ENCODE peak calls at places on chromosomes 13 and 19, in five cellular contexts. One of them, this sample, is unnamed.

GRCh38 chr19:29326849-29327840 is 114.2 kb upstream of the UQCRFS1 start:
- DNase-seq in psoas muscle: no peak
- DNase-seq in SK-N-SH: no peak
- DNase-seq in CD8-positive, alpha-beta memory T cell: no peak
- DNase-seq in IMR-90: no peak
- DNase-seq in this sample: no peak

GRCh38 chr13:26971990-26972888 is 199.4 kb downstream of the USP12 start:
- DNase-seq in CD8-positive, alpha-beta memory T cell: no peak
- DNase-seq in psoas muscle: no peak
- DNase-seq in IMR-90: peak
- DNase-seq in SK-N-SH: no peak
- DNase-seq in this sample: no peak

GRCh38 chr19:57452307-57452706 is 4.6 kb downstream of the VN1R1 start:
- DNase-seq in SK-N-SH: no peak
- DNase-seq in CD8-positive, alpha-beta memory T cell: no peak
- DNase-seq in psoas muscle: no peak
- DNase-seq in IMR-90: no peak
- DNase-seq in this sample: no peak

GRCh38 chr19:47190167-47190727 is 40.8 kb downstream of the BBC3 start:
- DNase-seq in IMR-90: peak
- DNase-seq in SK-N-SH: peak
- DNase-seq in psoas muscle: peak
- DNase-seq in CD8-positive, alpha-beta memory T cell: no peak
- DNase-seq in this sample: peak

GRCh38 chr19:12139885-12140544 is at the start of gene ZNF20:
- DNase-seq in psoas muscle: peak
- DNase-seq in CD8-positive, alpha-beta memory T cell: peak
- DNase-seq in IMR-90: peak
- DNase-seq in SK-N-SH: peak
- DNase-seq in this sample: peak

GRCh38 chr19:48994035-48994386 is 324 bp downstream of the RUVBL2 start:
- DNase-seq in CD8-positive, alpha-beta memory T cell: no peak
- DNase-seq in SK-N-SH: no peak
- DNase-seq in IMR-90: no peak
- DNase-seq in psoas muscle: no peak
- DNase-seq in this sample: no peak

GRCh38 chr13:99086869-99087129 is 108.9 kb upstream of the DOCK9 start:
- DNase-seq in SK-N-SH: no peak
- DNase-seq in IMR-90: no peak
- DNase-seq in CD8-positive, alpha-beta memory T cell: peak
- DNase-seq in psoas muscle: no peak
- DNase-seq in this sample: no peak

GRCh38 chr19:30229524-30230174 is 142.5 kb upstream of the ZNF536 start:
- DNase-seq in CD8-positive, alpha-beta memory T cell: no peak
- DNase-seq in SK-N-SH: peak
- DNase-seq in IMR-90: peak
- DNase-seq in psoas muscle: no peak
- DNase-seq in this sample: no peak

GRCh38 chr13:59413121-59413520 is 750.6 kb downstream of the DIAPH3 start:
- DNase-seq in IMR-90: no peak
- DNase-seq in CD8-positive, alpha-beta memory T cell: no peak
- DNase-seq in psoas muscle: no peak
- DNase-seq in SK-N-SH: no peak
- DNase-seq in this sample: no peak

GRCh38 chr13:98471895-98472294 is 105.0 kb downstream of the STK24 start:
- DNase-seq in CD8-positive, alpha-beta memory T cell: no peak
- DNase-seq in IMR-90: no peak
- DNase-seq in psoas muscle: no peak
- DNase-seq in SK-N-SH: no peak
- DNase-seq in this sample: no peak

GRCh38 chr13:42486711-42487198 is 87.2 kb upstream of the TNFSF11 start:
- DNase-seq in psoas muscle: no peak
- DNase-seq in SK-N-SH: no peak
- DNase-seq in IMR-90: peak
- DNase-seq in CD8-positive, alpha-beta memory T cell: no peak
- DNase-seq in this sample: no peak

GRCh38 chr13:26618726-26619125 is 61.2 kb downstream of the WASF3 start:
- DNase-seq in SK-N-SH: no peak
- DNase-seq in psoas muscle: no peak
- DNase-seq in CD8-positive, alpha-beta memory T cell: no peak
- DNase-seq in IMR-90: no peak
- DNase-seq in this sample: no peak

GRCh38 chr19:57583521-57584416 is at the start of gene ZIK1:
- DNase-seq in psoas muscle: peak
- DNase-seq in IMR-90: peak
- DNase-seq in CD8-positive, alpha-beta memory T cell: peak
- DNase-seq in SK-N-SH: peak
- DNase-seq in this sample: peak

GRCh38 chr19:3687774-3688706 is 12.2 kb downstream of the PIP5K1C start:
- DNase-seq in CD8-positive, alpha-beta memory T cell: peak
- DNase-seq in SK-N-SH: no peak
- DNase-seq in IMR-90: no peak
- DNase-seq in psoas muscle: no peak
- DNase-seq in this sample: no peak

GRCh38 chr13:46296920-46297319 is 85.2 kb downstream of the LRRC63 start:
- DNase-seq in SK-N-SH: no peak
- DNase-seq in CD8-positive, alpha-beta memory T cell: no peak
- DNase-seq in IMR-90: peak
- DNase-seq in psoas muscle: no peak
- DNase-seq in this sample: no peak

GRCh38 chr19:46049597-46049996 is 8.8 kb upstream of the IGFL4 start:
- DNase-seq in psoas muscle: no peak
- DNase-seq in IMR-90: no peak
- DNase-seq in SK-N-SH: no peak
- DNase-seq in CD8-positive, alpha-beta memory T cell: no peak
- DNase-seq in this sample: no peak

GRCh38 chr19:18286973-18287635 is 5.7 kb upstream of the JUND start:
- DNase-seq in IMR-90: no peak
- DNase-seq in psoas muscle: no peak
- DNase-seq in SK-N-SH: no peak
- DNase-seq in CD8-positive, alpha-beta memory T cell: no peak
- DNase-seq in this sample: no peak

GRCh38 chr13:48826039-48826438 is 149.7 kb upstream of the FNDC3A start:
- DNase-seq in CD8-positive, alpha-beta memory T cell: no peak
- DNase-seq in SK-N-SH: no peak
- DNase-seq in psoas muscle: no peak
- DNase-seq in IMR-90: no peak
- DNase-seq in this sample: no peak

GRCh38 chr13:20127263-20127562 is 33.6 kb downstream of the GJA3 start:
- DNase-seq in CD8-positive, alpha-beta memory T cell: no peak
- DNase-seq in SK-N-SH: no peak
- DNase-seq in IMR-90: no peak
- DNase-seq in psoas muscle: no peak
- DNase-seq in this sample: no peak

GRCh38 chr13:35164324-35164932 is 222.4 kb downstream of the NBEA start:
- DNase-seq in psoas muscle: no peak
- DNase-seq in CD8-positive, alpha-beta memory T cell: no peak
- DNase-seq in IMR-90: peak
- DNase-seq in SK-N-SH: peak
- DNase-seq in this sample: no peak

GRCh38 chr13:45501175-45501526 is 36.4 kb downstream of the COG3 start:
- DNase-seq in SK-N-SH: no peak
- DNase-seq in IMR-90: no peak
- DNase-seq in psoas muscle: no peak
- DNase-seq in CD8-positive, alpha-beta memory T cell: no peak
- DNase-seq in this sample: no peak

GRCh38 chr19:22616659-22617058 is 17.5 kb upstream of the ZNF492 start:
- DNase-seq in psoas muscle: no peak
- DNase-seq in IMR-90: no peak
- DNase-seq in CD8-positive, alpha-beta memory T cell: no peak
- DNase-seq in SK-N-SH: no peak
- DNase-seq in this sample: no peak

GRCh38 chr19:55441692-55442321 is 1.3 kb downstream of the SHISA7 start:
- DNase-seq in psoas muscle: no peak
- DNase-seq in SK-N-SH: no peak
- DNase-seq in CD8-positive, alpha-beta memory T cell: no peak
- DNase-seq in IMR-90: no peak
- DNase-seq in this sample: no peak

GRCh38 chr13:112891477-112892401 is 77.3 kb upstream of the MCF2L start:
- DNase-seq in CD8-positive, alpha-beta memory T cell: no peak
- DNase-seq in psoas muscle: no peak
- DNase-seq in IMR-90: no peak
- DNase-seq in SK-N-SH: no peak
- DNase-seq in this sample: no peak

GRCh38 chr19:10430505-10431253 is 10.3 kb downstream of the PDE4A start:
- DNase-seq in CD8-positive, alpha-beta memory T cell: no peak
- DNase-seq in SK-N-SH: peak
- DNase-seq in psoas muscle: peak
- DNase-seq in IMR-90: peak
- DNase-seq in this sample: no peak

GRCh38 chr19:47486900-47487299 is 2.9 kb upstream of the KPTN start:
- DNase-seq in SK-N-SH: no peak
- DNase-seq in IMR-90: no peak
- DNase-seq in CD8-positive, alpha-beta memory T cell: no peak
- DNase-seq in psoas muscle: no peak
- DNase-seq in this sample: no peak

GRCh38 chr13:105442941-105443340 is 1092.5 kb downstream of the EFNB2 start:
- DNase-seq in CD8-positive, alpha-beta memory T cell: no peak
- DNase-seq in psoas muscle: no peak
- DNase-seq in IMR-90: peak
- DNase-seq in SK-N-SH: no peak
- DNase-seq in this sample: no peak

GRCh38 chr13:25037057-25037813 is 58.7 kb upstream of the PABPC3 start:
- DNase-seq in IMR-90: peak
- DNase-seq in psoas muscle: no peak
- DNase-seq in CD8-positive, alpha-beta memory T cell: no peak
- DNase-seq in SK-N-SH: peak
- DNase-seq in this sample: peak

GRCh38 chr19:2952953-2953481 is 8.2 kb upstream of the ZNF77 start:
- DNase-seq in psoas muscle: no peak
- DNase-seq in IMR-90: no peak
- DNase-seq in CD8-positive, alpha-beta memory T cell: no peak
- DNase-seq in SK-N-SH: no peak
- DNase-seq in this sample: no peak

GRCh38 chr19:3359850-3360493 is 6.4 kb upstream of the NFIC start:
- DNase-seq in CD8-positive, alpha-beta memory T cell: no peak
- DNase-seq in SK-N-SH: peak
- DNase-seq in psoas muscle: no peak
- DNase-seq in IMR-90: no peak
- DNase-seq in this sample: no peak

GRCh38 chr19:39303373-39304184 is 7.4 kb downstream of the IFNL1 start:
- DNase-seq in SK-N-SH: no peak
- DNase-seq in psoas muscle: no peak
- DNase-seq in IMR-90: no peak
- DNase-seq in CD8-positive, alpha-beta memory T cell: no peak
- DNase-seq in this sample: no peak

GRCh38 chr19:52336117-52336811 is at the start of gene ZNF610:
- DNase-seq in IMR-90: peak
- DNase-seq in CD8-positive, alpha-beta memory T cell: peak
- DNase-seq in SK-N-SH: peak
- DNase-seq in psoas muscle: peak
- DNase-seq in this sample: peak
- H3K27ac ChIP-seq in IMR-90: peak
- H3K27ac ChIP-seq in CD8-positive, alpha-beta memory T cell: peak
- H3K27ac ChIP-seq in SK-N-SH: peak
- H3K27ac ChIP-seq in psoas muscle: peak
- H3K27ac ChIP-seq in this sample: peak

GRCh38 chr13:102798653-102799543 is at the start of the genes BIVM and POGLUT2:
- DNase-seq in psoas muscle: peak
- DNase-seq in CD8-positive, alpha-beta memory T cell: peak
- DNase-seq in IMR-90: peak
- DNase-seq in SK-N-SH: peak
- DNase-seq in this sample: peak
- H3K27ac ChIP-seq in psoas muscle: peak
- H3K27ac ChIP-seq in CD8-positive, alpha-beta memory T cell: peak
- H3K27ac ChIP-seq in IMR-90: peak
- H3K27ac ChIP-seq in SK-N-SH: peak
- H3K27ac ChIP-seq in this sample: peak

DNA sequence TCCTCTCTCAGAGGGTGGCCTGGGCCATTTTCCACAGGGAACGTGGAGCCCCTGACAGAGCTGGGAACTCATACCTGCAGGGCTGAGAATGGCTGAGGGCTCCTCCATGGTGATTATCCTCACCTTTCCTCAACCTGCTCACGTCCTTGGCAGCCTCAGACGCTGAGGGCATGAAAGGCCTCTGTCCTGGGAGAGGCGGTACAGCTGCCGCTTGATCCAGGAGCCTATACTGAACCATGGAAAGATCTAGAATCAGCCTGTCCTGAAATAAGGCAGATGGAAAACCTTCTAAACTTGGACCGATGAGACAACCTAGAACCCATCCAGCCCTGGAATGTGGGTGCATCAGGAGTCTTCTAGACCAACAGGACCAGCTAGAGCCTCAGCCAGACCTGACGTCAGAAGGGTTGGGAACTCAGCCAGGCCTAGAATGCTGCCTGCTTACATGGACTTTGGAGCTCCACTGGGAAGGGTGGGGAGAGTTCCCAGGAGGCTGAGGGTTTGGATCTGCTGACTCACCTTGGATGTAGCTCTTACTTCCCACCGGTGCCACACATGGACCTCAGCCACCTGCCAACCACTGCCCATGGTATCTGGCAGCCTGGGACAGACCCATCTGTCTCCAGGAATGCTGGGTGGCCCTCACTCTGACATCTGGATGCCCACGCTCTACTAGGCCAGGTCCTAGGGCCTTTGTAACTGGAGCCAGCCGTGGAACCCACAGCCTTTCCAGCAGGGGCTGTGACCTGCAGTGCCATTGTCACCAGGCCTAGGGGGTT is 7.5 kb downstream of the KCTD15 start:
- DNase-seq in SK-N-SH: no peak
- DNase-seq in psoas muscle: peak
- DNase-seq in IMR-90: peak
- DNase-seq in CD8-positive, alpha-beta memory T cell: no peak
- DNase-seq in this sample: no peak
- H3K27ac ChIP-seq in SK-N-SH: no peak
- H3K27ac ChIP-seq in psoas muscle: no peak
- H3K27ac ChIP-seq in IMR-90: no peak
- H3K27ac ChIP-seq in CD8-positive, alpha-beta memory T cell: no peak
- H3K27ac ChIP-seq in this sample: no peak

DNA sequence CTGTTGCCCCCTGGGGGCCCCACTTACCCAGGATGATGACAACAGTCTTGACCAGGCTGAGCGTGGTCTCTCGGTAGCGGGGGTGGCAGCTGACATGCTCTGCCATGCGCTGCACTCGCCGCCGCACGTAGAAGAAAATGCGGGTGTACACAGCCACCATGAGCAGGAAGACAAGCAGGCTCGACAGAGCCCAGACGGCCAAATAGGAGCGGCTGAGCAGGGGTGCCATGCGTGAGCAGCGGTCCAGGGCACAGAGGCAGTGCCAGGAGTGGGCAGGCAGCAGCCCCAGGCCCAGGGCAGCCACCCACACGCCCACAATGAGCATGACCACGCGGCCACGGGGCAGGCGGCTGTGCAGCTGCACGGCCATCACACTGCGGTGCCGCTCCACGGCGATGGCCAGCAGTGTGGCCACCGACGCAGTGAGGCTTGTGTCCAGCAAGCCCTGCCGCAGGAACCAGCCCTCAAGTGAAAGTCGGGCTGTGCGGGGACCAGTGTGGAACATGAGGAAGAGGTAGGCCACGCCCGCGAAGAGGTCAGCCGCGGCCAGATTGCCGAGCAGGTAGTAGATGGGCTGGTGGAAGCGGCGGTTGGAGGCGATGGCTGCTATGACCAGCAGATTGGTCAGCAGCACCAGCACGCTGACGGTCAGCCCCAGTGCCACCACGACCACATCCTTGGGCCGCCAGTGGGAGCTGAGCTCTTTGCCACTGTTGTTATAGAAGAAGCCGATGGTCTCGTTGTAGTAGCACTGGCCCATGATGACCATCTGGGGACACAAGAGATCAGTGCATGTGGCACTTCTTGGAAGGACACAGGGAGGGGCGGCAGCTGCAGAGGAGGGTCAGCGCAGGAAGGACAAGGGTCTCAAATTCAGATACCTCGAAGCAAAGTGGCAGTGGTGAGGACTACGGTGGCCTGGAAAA is 1.2 kb downstream of the LPAR2 start:
- DNase-seq in IMR-90: no peak
- DNase-seq in SK-N-SH: no peak
- DNase-seq in CD8-positive, alpha-beta memory T cell: no peak
- DNase-seq in psoas muscle: no peak
- DNase-seq in this sample: no peak
- H3K27ac ChIP-seq in IMR-90: no peak
- H3K27ac ChIP-seq in SK-N-SH: no peak
- H3K27ac ChIP-seq in CD8-positive, alpha-beta memory T cell: peak
- H3K27ac ChIP-seq in psoas muscle: no peak
- H3K27ac ChIP-seq in this sample: no peak

This sample was measured in substantia nigra.